ENCODE peak calls at places on chromosomes 3 and 15, in six cellular contexts. Z is HepG2, Q is spleen, F is HL-60, A is GM12891, B is sigmoid colon. G is an unnamed sample.

GRCh38 chr15:54803139-54803808 is 393.5 kb downstream of the RSL24D1 start:
- DNase-seq in Z (no peak), Q (no peak), F (peak; percentile 73), A (no peak), B (no peak), G (no peak)

GRCh38 chr15:67796728-67797127 is 28.6 kb upstream of the SKOR1 start:
- DNase-seq in Z (no peak), Q (no peak), F (no peak), A (no peak), B (no peak), G (no peak)

GRCh38 chr3:154758109-154758868 is 321.8 kb upstream of the MME start:
- DNase-seq in Z (no peak), Q (no peak), F (no peak), A (no peak), B (no peak), G (no peak)

GRCh38 chr3:23735575-23736326 is 70.0 kb upstream of the UBE2E1 start:
- DNase-seq in Z (no peak), Q (no peak), F (no peak), A (no peak), B (no peak), G (no peak)

GRCh38 chr3:95319921-95320494 is 1257.1 kb downstream of the NSUN3 start:
- DNase-seq in Z (no peak), Q (no peak), F (no peak), A (no peak), B (no peak), G (no peak)

GRCh38 chr3:139427283-139428060 is 38.0 kb upstream of the COPB2 start:
- DNase-seq in Z (peak; percentile 74), Q (no peak), F (peak; percentile 43), A (peak; percentile 39), B (no peak), G (no peak)

GRCh38 chr3:102074951-102075350 is 225.6 kb downstream of the NFKBIZ start:
- DNase-seq in Z (no peak), Q (no peak), F (no peak), A (no peak), B (no peak), G (no peak)

GRCh38 chr15:29821416-29822099 is 710 bp downstream of the TJP1 start:
- DNase-seq in Z (peak; percentile 74), Q (no peak), F (no peak), A (no peak), B (peak; percentile 88), G (peak; percentile 84)

GRCh38 chr3:52704611-52705437 is 767 bp downstream of the GLT8D1 start:
- DNase-seq in Z (peak; percentile 95), Q (no peak), F (no peak), A (no peak), B (no peak), G (no peak)

GRCh38 chr15:63504979-63505841 is 817 bp downstream of the USP3 start:
- DNase-seq in Z (peak; percentile 64), Q (peak; percentile 93), F (no peak), A (no peak), B (peak; percentile 82), G (peak; percentile 77)

GRCh38 chr3:24487325-24488242 is 7.1 kb downstream of the THRB start:
- DNase-seq in Z (no peak), Q (no peak), F (no peak), A (no peak), B (no peak), G (no peak)

GRCh38 chr15:28969511-28970085 is 83.8 kb downstream of the APBA2 start:
- DNase-seq in Z (no peak), Q (peak; percentile 44), F (no peak), A (no peak), B (no peak), G (no peak)

GRCh38 chr3:25428950-25429349 is 887 bp downstream of the RARB start:
- DNase-seq in Z (no peak), Q (no peak), F (no peak), A (no peak), B (no peak), G (no peak)

GRCh38 chr15:57003418-57003817 is 85.0 kb downstream of the TCF12 start:
- DNase-seq in Z (no peak), Q (no peak), F (no peak), A (no peak), B (no peak), G (no peak)

GRCh38 chr3:111636506-111636905 is 41.4 kb upstream of the ZBED2 start:
- DNase-seq in Z (no peak), Q (no peak), F (no peak), A (no peak), B (no peak), G (no peak)

GRCh38 chr3:151086484-151087456 is 1.3 kb downstream of the MED12L start:
- DNase-seq in Z (peak; percentile 70), Q (peak; percentile 91), F (peak; percentile 17), A (peak; percentile 75), B (peak; percentile 84), G (peak; percentile 67)

GRCh38 chr3:111610612-111611054 is 15.5 kb upstream of the ZBED2 start:
- DNase-seq in Z (no peak), Q (no peak), F (no peak), A (no peak), B (no peak), G (no peak)

GRCh38 chr15:81858136-81858535 is 187.7 kb downstream of the MEX3B start:
- DNase-seq in Z (no peak), Q (no peak), F (no peak), A (no peak), B (no peak), G (no peak)

GRCh38 chr15:39188930-39189329 is 391.9 kb upstream of the THBS1 start:
- DNase-seq in Z (peak; percentile 37), Q (no peak), F (no peak), A (no peak), B (no peak), G (no peak)

GRCh38 chr15:72936237-72936636 is 116.0 kb upstream of the NEO1 start:
- DNase-seq in Z (no peak), Q (no peak), F (no peak), A (no peak), B (no peak), G (no peak)

GRCh38 chr3:160398820-160399346 is at the start of gene IFT80:
- DNase-seq in Z (peak; percentile 92), Q (peak; percentile 99), F (peak; percentile 88), A (peak; percentile 54), B (peak; percentile 98), G (peak; percentile 98)
- TF ChIP-seq POLR2AphosphoS5 in Z (no peak), Q (peak; percentile 62), F (no peak), A (no peak), B (peak; percentile 43), G (no peak)

DNA sequence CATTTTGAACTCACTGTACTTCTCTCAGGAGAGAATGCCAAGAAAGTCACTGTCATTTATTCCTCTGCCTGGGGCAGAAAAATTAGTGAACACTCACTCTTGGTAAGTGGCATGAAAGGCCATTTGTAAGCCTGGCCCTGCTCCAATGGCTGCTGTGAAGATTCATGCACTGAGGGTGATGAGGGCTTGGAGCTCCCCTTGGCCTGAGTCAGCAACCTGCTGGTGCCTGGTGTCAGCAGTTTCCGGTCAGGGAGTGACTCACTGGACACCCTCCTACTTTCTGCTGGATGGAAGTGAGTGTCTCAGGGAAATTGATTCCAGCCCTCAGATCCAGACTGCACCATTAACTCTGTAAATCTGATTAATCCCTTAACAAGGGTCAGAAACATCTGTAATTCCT is 37.6 kb downstream of the TRA2B start:
- DNase-seq in Z (peak; percentile 69), Q (no peak), F (no peak), A (no peak), B (no peak), G (no peak)
- TF ChIP-seq POLR2AphosphoS5 in Z (no peak), Q (no peak), F (no peak), A (no peak), B (no peak), G (no peak)

GRCh38 chr3:124888482-124889441 is 1.6 kb upstream of the ITGB5 start:
- DNase-seq in Z (no peak), Q (no peak), F (no peak), A (no peak), B (peak; percentile 38), G (no peak)

GRCh38 chr3:124885466-124886167 is 1.5 kb downstream of the ITGB5 start:
- DNase-seq in Z (no peak), Q (no peak), F (no peak), A (no peak), B (peak; percentile 63), G (no peak)

GRCh38 chr3:124886168-124887051 is 755 bp downstream of the ITGB5 start:
- DNase-seq in Z (peak; percentile 68), Q (peak; percentile 81), F (no peak), A (peak; percentile 51), B (peak; percentile 75), G (peak; percentile 71)

GRCh38 chr3:124887996-124888298 is 782 bp upstream of the ITGB5 start:
- DNase-seq in Z (no peak), Q (no peak), F (no peak), A (no peak), B (no peak), G (no peak)

DNA sequence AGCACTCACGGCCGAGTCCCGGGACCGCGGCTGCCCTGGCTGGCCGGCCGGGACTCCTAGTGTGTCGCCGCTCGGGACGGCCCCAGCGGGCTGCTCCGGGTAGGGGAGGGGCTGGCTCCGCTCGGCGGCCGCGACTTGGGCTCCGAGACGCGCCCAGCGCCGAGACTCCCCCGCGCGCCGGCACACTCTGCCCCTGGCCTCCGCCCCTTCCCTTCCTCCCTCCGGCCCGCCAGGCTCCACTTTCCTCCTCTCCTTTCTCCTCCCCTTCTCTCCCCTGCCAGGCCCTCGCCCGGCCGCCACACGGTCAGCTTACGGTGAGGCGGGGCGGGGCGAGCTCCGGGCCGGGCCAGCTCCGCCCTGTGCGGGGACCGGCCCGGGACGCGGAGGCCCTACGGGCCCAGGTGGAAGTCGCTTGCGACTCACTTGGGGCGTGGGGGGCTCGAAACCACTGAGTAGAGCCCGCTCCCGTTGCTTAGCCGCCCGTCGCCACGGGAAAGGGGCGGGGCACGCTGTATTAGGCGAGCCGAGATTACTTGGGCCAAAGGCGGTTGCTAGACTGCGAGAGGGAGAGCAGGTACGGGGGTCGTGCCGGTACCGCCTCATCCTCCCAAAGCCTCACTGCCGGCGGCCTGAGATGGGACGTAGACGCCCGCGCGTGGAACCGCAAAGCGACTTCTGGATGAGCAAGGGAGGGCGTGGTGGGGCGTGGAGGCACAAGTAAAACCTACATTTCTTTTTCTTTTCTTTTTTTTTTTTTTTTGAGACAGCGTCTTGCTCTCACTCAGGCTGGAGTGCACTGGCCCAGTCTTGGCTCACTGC is at the start of gene ITGB5:
- DNase-seq in Z (peak; percentile 61), Q (peak; percentile 86), F (no peak), A (peak; percentile 59), B (peak; percentile 93), G (peak; percentile 83)
- TF ChIP-seq POLR2AphosphoS5 in Z (peak; percentile 61), Q (peak; percentile 57), F (no peak), A (no peak), B (peak; percentile 57), G (peak; percentile 76)

DNA sequence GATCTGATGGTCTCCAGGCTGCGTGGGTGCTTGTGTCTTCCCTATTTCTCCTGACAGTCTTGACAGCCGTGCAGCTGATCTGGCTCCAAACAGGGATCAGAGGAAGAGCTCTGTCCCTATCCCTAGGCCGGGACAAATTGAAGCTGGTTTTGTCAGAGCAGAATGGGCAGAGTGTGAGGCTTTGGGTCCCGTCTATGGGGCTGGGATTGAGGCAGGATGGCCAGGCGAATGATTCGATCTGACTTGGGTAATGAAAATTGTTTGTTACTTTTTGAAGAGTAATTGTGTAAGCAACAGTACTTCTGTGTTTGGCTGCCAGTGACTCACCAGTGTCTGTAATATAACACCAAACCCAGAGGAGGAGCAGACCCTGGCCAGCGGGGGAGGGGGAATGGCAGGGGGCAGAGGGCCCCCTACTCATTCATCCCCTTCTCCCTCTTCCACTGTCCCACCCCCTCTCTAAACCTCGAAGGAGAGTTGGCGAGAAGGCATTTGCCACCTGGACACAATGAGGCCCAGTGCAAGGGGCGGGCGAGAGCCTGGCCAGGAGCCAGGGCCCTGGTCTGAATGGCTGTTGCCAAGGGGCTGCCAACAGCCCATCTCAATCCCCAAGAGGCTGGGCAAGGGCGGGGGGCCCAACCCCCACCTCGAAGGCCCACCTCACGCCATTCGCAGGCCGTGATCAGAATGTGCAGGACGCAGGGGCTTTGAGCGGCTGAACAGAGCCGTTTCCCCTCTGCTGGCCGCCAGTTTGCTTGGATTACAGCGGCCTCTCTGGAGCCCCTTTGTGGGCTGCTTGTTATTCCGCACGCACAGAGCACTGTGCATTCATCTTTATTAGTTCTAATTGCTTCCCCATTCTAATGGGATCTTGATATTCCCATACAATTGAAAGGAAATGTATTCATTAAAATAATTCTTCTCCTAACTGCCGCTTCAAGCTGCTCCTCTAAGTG is 5.1 kb upstream of the MAGEF1 start:
- DNase-seq in Z (peak; percentile 12), Q (no peak), F (no peak), A (no peak), B (no peak), G (no peak)
- TF ChIP-seq POLR2AphosphoS5 in Z (no peak), Q (no peak), F (no peak), A (no peak), B (no peak), G (no peak)

G was measured in stomach.